ENCODE peak calls at places on chromosome 3, in four cellular contexts. One of them, this sample, is unnamed.
A peak's percentile ranks its signal among the peaks of the same experiment; 100 is the strongest.

GRCh38 chr3:196227629-196228493 is 11.5 kb downstream of the SLC51A start:
- DNase-seq in neural crest cell: no peak
- DNase-seq in activated CD8-positive, alpha-beta T cell treated with anti-CD3 and anti-CD28 coated beads for 36 hours: no peak
- DNase-seq in GM12864: no peak
- DNase-seq in this sample: no peak

GRCh38 chr3:4633078-4634004 is 140.2 kb downstream of the ITPR1 start:
- DNase-seq in neural crest cell: no peak
- DNase-seq in GM12864: peak; percentile 26
- DNase-seq in activated CD8-positive, alpha-beta T cell treated with anti-CD3 and anti-CD28 coated beads for 36 hours: no peak
- DNase-seq in this sample: no peak

GRCh38 chr3:119293761-119294401 is at the start of gene ARHGAP31:
- DNase-seq in activated CD8-positive, alpha-beta T cell treated with anti-CD3 and anti-CD28 coated beads for 36 hours: peak; percentile 93
- DNase-seq in neural crest cell: peak; percentile 38
- DNase-seq in GM12864: peak; percentile 45
- DNase-seq in this sample: peak; percentile 71

GRCh38 chr3:134357914-134358811 is 16.1 kb downstream of the AMOTL2 start:
- DNase-seq in activated CD8-positive, alpha-beta T cell treated with anti-CD3 and anti-CD28 coated beads for 36 hours: peak; percentile 41
- DNase-seq in GM12864: no peak
- DNase-seq in neural crest cell: no peak
- DNase-seq in this sample: no peak

GRCh38 chr3:160941885-160942494 is 163.2 kb downstream of the B3GALNT1 start:
- DNase-seq in neural crest cell: peak; percentile 77
- DNase-seq in activated CD8-positive, alpha-beta T cell treated with anti-CD3 and anti-CD28 coated beads for 36 hours: peak; percentile 89
- DNase-seq in GM12864: peak; percentile 39
- DNase-seq in this sample: peak; percentile 25

GRCh38 chr3:58994746-58995330 is 55.0 kb downstream of the CFAP20DC start:
- DNase-seq in GM12864: peak; percentile 18
- DNase-seq in neural crest cell: peak; percentile 39
- DNase-seq in activated CD8-positive, alpha-beta T cell treated with anti-CD3 and anti-CD28 coated beads for 36 hours: peak; percentile 50
- DNase-seq in this sample: no peak

GRCh38 chr3:153173758-153174516 is 11.9 kb downstream of the RAP2B start:
- DNase-seq in neural crest cell: no peak
- DNase-seq in GM12864: no peak
- DNase-seq in activated CD8-positive, alpha-beta T cell treated with anti-CD3 and anti-CD28 coated beads for 36 hours: no peak
- DNase-seq in this sample: no peak

GRCh38 chr3:21839592-21839991 is 88.6 kb upstream of the ZNF385D start:
- DNase-seq in activated CD8-positive, alpha-beta T cell treated with anti-CD3 and anti-CD28 coated beads for 36 hours: no peak
- DNase-seq in neural crest cell: no peak
- DNase-seq in GM12864: no peak
- DNase-seq in this sample: no peak

GRCh38 chr3:134315286-134316106 is 58.8 kb downstream of the AMOTL2 start:
- DNase-seq in neural crest cell: no peak
- DNase-seq in GM12864: no peak
- DNase-seq in activated CD8-positive, alpha-beta T cell treated with anti-CD3 and anti-CD28 coated beads for 36 hours: no peak
- DNase-seq in this sample: no peak

GRCh38 chr3:50604628-50605588 is 6.7 kb downstream of the CISH start:
- DNase-seq in neural crest cell: no peak
- DNase-seq in activated CD8-positive, alpha-beta T cell treated with anti-CD3 and anti-CD28 coated beads for 36 hours: peak; percentile 55
- DNase-seq in GM12864: no peak
- DNase-seq in this sample: no peak

DNA sequence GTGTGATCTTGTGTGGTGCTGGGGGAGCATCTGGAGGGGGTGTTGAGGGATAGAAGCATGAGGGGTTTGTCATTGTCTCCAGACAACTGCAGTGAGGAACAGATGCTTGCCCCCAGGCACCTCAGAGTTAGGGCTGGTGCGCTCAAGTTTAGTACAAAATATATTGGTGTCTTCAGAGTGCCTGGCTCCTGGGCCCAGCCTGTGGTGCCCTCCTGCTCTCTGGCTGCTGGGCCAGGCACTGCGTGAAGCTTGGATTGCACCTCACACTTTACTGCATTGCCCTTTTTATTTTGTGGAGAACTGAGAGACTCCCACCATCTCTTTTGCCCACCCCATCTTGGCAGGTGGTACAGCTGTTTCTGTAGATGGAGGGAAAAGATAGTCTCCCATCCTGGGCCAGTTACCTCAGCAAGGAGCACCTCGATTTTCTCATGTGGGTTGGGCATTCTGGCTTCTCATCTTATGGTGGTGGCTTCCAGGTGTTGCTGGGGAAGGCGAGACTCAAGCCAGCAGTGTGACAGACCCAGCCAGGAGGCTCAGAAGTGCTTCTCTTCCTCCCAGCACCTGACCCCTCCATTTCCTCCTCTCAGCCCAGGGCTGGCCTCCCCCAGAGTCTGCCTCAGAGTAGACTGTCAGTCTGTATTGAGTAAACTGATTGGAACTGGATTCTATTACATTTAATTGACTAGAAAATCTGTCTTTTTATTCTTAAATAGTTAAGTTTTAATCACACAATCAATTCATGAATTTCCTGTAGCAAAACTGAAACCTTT is 140.5 kb downstream of the DNAJB8 start:
- DNase-seq in activated CD8-positive, alpha-beta T cell treated with anti-CD3 and anti-CD28 coated beads for 36 hours: no peak
- DNase-seq in GM12864: no peak
- DNase-seq in neural crest cell: no peak
- DNase-seq in this sample: peak; percentile 3
- TF ChIP-seq CTCF in activated CD8-positive, alpha-beta T cell treated with anti-CD3 and anti-CD28 coated beads for 36 hours: no peak
- TF ChIP-seq CTCF in GM12864: peak; percentile 0
- TF ChIP-seq CTCF in neural crest cell: no peak
- TF ChIP-seq CTCF in this sample: no peak

DNA sequence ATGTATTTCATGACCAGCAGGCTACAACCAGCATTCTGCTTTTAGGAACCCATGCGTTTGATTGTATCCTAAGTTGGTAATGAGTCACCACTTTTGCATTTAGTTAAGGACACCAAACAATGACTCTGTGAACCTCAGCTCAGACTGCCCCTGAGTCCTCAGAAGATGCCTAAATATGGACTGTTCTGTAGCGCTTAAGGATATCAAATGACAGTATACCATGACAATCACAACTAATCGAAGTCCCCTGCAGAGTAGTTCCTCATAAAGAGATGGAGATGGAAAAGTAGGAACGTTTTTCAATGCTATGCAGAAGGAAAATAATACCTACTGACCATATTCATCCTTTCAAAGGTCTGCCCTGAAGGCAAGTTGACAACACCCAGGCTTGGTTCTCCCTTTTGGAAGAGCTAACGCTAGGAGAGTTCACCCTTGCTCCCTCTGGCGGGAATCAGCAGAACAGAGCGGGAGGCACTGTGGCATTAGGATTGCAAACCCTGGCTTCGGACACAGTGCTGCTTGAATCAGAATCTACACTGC is 508.6 kb downstream of the FHIT start:
- DNase-seq in neural crest cell: peak; percentile 41
- DNase-seq in GM12864: no peak
- DNase-seq in activated CD8-positive, alpha-beta T cell treated with anti-CD3 and anti-CD28 coated beads for 36 hours: no peak
- DNase-seq in this sample: no peak
- TF ChIP-seq CTCF in neural crest cell: peak; percentile 59
- TF ChIP-seq CTCF in GM12864: no peak
- TF ChIP-seq CTCF in activated CD8-positive, alpha-beta T cell treated with anti-CD3 and anti-CD28 coated beads for 36 hours: no peak
- TF ChIP-seq CTCF in this sample: no peak

GRCh38 chr3:162517110-162517509 is 1020.5 kb downstream of the OTOL1 start:
- DNase-seq in activated CD8-positive, alpha-beta T cell treated with anti-CD3 and anti-CD28 coated beads for 36 hours: no peak
- DNase-seq in GM12864: no peak
- DNase-seq in neural crest cell: no peak
- DNase-seq in this sample: no peak
- TF ChIP-seq CTCF in activated CD8-positive, alpha-beta T cell treated with anti-CD3 and anti-CD28 coated beads for 36 hours: no peak
- TF ChIP-seq CTCF in GM12864: no peak
- TF ChIP-seq CTCF in neural crest cell: no peak
- TF ChIP-seq CTCF in this sample: no peak

GRCh38 chr3:182618981-182619591 is 174.2 kb upstream of the ATP11B start:
- DNase-seq in activated CD8-positive, alpha-beta T cell treated with anti-CD3 and anti-CD28 coated beads for 36 hours: no peak
- DNase-seq in neural crest cell: no peak
- DNase-seq in GM12864: no peak
- DNase-seq in this sample: no peak

GRCh38 chr3:182622241-182622545 is 171.1 kb upstream of the ATP11B start:
- DNase-seq in neural crest cell: no peak
- DNase-seq in activated CD8-positive, alpha-beta T cell treated with anti-CD3 and anti-CD28 coated beads for 36 hours: no peak
- DNase-seq in GM12864: no peak
- DNase-seq in this sample: no peak

GRCh38 chr3:182620715-182621434 is 172.4 kb upstream of the ATP11B start:
- DNase-seq in activated CD8-positive, alpha-beta T cell treated with anti-CD3 and anti-CD28 coated beads for 36 hours: no peak
- DNase-seq in neural crest cell: no peak
- DNase-seq in GM12864: no peak
- DNase-seq in this sample: no peak

GRCh38 chr3:182618085-182618732 is 175.1 kb upstream of the ATP11B start:
- DNase-seq in neural crest cell: peak; percentile 19
- DNase-seq in activated CD8-positive, alpha-beta T cell treated with anti-CD3 and anti-CD28 coated beads for 36 hours: peak; percentile 4
- DNase-seq in GM12864: no peak
- DNase-seq in this sample: no peak

DNA sequence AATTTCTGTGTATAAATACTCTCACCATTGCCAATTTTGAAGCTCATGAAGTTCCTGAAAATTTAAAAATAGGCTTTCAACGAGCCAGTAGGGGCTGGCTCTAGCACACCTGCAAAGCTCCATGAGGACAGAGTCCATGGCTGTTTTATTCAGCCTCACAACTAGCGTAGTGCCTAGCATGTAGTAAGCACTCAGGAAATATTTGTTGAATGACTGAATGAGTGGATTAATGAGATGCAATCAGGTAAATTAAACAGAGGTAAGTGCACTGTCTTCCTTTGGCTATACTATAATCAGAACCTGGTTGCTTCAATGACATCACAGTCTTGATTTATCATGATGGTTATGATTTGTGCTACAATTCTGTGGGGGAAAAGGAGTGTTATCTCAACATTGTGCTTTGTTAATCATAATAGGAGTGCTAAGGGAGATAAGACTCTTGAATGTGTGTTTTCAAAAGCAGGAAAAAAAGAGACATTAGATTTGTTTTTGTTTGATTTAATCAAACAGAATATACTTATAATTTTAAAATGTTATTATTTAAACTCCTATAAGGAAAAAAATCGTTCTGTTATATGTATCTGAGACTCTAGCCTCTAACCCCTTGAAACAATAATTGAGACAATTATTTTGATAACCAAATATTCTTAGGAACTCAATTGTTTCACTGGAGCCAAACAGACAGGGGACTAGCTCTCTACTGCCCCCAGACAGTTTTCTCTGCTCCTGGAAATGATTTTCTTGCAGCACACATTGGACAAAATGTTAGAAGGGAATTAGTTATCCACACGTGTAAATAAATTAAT is 171.7 kb upstream of the ATP11B start:
- DNase-seq in activated CD8-positive, alpha-beta T cell treated with anti-CD3 and anti-CD28 coated beads for 36 hours: no peak
- DNase-seq in GM12864: no peak
- DNase-seq in neural crest cell: no peak
- DNase-seq in this sample: no peak
- TF ChIP-seq CTCF in activated CD8-positive, alpha-beta T cell treated with anti-CD3 and anti-CD28 coated beads for 36 hours: no peak
- TF ChIP-seq CTCF in GM12864: peak; percentile 23
- TF ChIP-seq CTCF in neural crest cell: peak; percentile 59
- TF ChIP-seq CTCF in this sample: peak; percentile 25

GRCh38 chr3:177221734-177222133 is 24.5 kb upstream of the TBL1XR1 start:
- DNase-seq in GM12864: no peak
- DNase-seq in activated CD8-positive, alpha-beta T cell treated with anti-CD3 and anti-CD28 coated beads for 36 hours: no peak
- DNase-seq in neural crest cell: no peak
- DNase-seq in this sample: no peak
- TF ChIP-seq CTCF in GM12864: no peak
- TF ChIP-seq CTCF in activated CD8-positive, alpha-beta T cell treated with anti-CD3 and anti-CD28 coated beads for 36 hours: no peak
- TF ChIP-seq CTCF in neural crest cell: no peak
- TF ChIP-seq CTCF in this sample: no peak

GRCh38 chr3:47376393-47376792 is 4.4 kb upstream of the PTPN23 start:
- DNase-seq in GM12864: no peak
- DNase-seq in neural crest cell: no peak
- DNase-seq in activated CD8-positive, alpha-beta T cell treated with anti-CD3 and anti-CD28 coated beads for 36 hours: no peak
- DNase-seq in this sample: no peak

GRCh38 chr3:47374587-47374986 is 6.2 kb upstream of the PTPN23 start:
- DNase-seq in activated CD8-positive, alpha-beta T cell treated with anti-CD3 and anti-CD28 coated beads for 36 hours: no peak
- DNase-seq in neural crest cell: no peak
- DNase-seq in GM12864: no peak
- DNase-seq in this sample: no peak

GRCh38 chr3:47366833-47367232 is 14.0 kb upstream of the PTPN23 start:
- DNase-seq in neural crest cell: no peak
- DNase-seq in GM12864: no peak
- DNase-seq in activated CD8-positive, alpha-beta T cell treated with anti-CD3 and anti-CD28 coated beads for 36 hours: no peak
- DNase-seq in this sample: no peak

GRCh38 chr3:47367631-47368030 is 13.2 kb upstream of the PTPN23 start:
- DNase-seq in GM12864: no peak
- DNase-seq in activated CD8-positive, alpha-beta T cell treated with anti-CD3 and anti-CD28 coated beads for 36 hours: no peak
- DNase-seq in neural crest cell: no peak
- DNase-seq in this sample: no peak

GRCh38 chr3:47370887-47371697 is 9.7 kb upstream of the PTPN23 start:
- DNase-seq in activated CD8-positive, alpha-beta T cell treated with anti-CD3 and anti-CD28 coated beads for 36 hours: peak; percentile 50
- DNase-seq in GM12864: no peak
- DNase-seq in neural crest cell: peak; percentile 13
- DNase-seq in this sample: no peak
- TF ChIP-seq CTCF in activated CD8-positive, alpha-beta T cell treated with anti-CD3 and anti-CD28 coated beads for 36 hours: peak; percentile 65
- TF ChIP-seq CTCF in GM12864: peak; percentile 57
- TF ChIP-seq CTCF in neural crest cell: peak; percentile 61
- TF ChIP-seq CTCF in this sample: no peak

This sample was measured in mesothelial cell of epicardium.